ENCODE peak calls at places on chromosome 10, in six cellular contexts. S is type B pancreatic cell; U is Calu3; Z is CD4-positive, alpha-beta T cell; I is H9; E is gastrocnemius medialis. W is an unnamed sample.

GRCh38 chr10:119541459-119542356 is 811 bp downstream of the RGS10 start:
- DNase-seq in S (no peak), U (no peak), Z (peak; percentile 23), I (no peak), E (no peak), W (no peak)

GRCh38 chr10:79242620-79243152 is 104.6 kb upstream of the PPIF start:
- DNase-seq in S (peak; percentile 88), U (peak; percentile 57), Z (no peak), I (peak; percentile 62), E (no peak), W (peak; percentile 88)

GRCh38 chr10:61217851-61218565 is 235.2 kb downstream of the TMEM26 start:
- DNase-seq in S (no peak), U (no peak), Z (no peak), I (no peak), E (no peak), W (no peak)

GRCh38 chr10:129415261-129416135 is 51.5 kb upstream of the MGMT start:
- DNase-seq in S (peak; percentile 44), U (no peak), Z (no peak), I (no peak), E (no peak), W (peak; percentile 46)

GRCh38 chr10:80443531-80443974 is 10.6 kb upstream of the TSPAN14 start:
- DNase-seq in S (no peak), U (peak; percentile 35), Z (no peak), I (peak; percentile 43), E (no peak), W (no peak)

GRCh38 chr10:14712991-14713422 is 61.7 kb downstream of the FAM107B start:
- DNase-seq in S (no peak), U (peak; percentile 57), Z (no peak), I (no peak), E (no peak), W (no peak)

GRCh38 chr10:100978121-100978895 is 9.0 kb downstream of the MRPL43 start:
- DNase-seq in S (peak; percentile 51), U (no peak), Z (no peak), I (no peak), E (no peak), W (no peak)

GRCh38 chr10:86263907-86264306 is 102.7 kb downstream of the GRID1 start:
- DNase-seq in S (peak; percentile 16), U (no peak), Z (no peak), I (peak; percentile 12), E (no peak), W (no peak)

GRCh38 chr10:36725581-36726520 is 399.5 kb upstream of the ANKRD30A start:
- DNase-seq in S (no peak), U (no peak), Z (no peak), I (peak; percentile 86), E (peak; percentile 10), W (no peak)

GRCh38 chr10:43263551-43264323 is 3.1 kb downstream of the RASGEF1A start:
- DNase-seq in S (peak; percentile 66), U (peak; percentile 28), Z (no peak), I (peak; percentile 49), E (no peak), W (peak; percentile 81)
- TF ChIP-seq CTCF in S (peak; percentile 55), U (peak; percentile 43), Z (no peak), I (peak; percentile 55), E (no peak), W (peak; percentile 30)

GRCh38 chr10:123245264-123245663 is 91.1 kb downstream of the BUB3 start:
- DNase-seq in S (no peak), U (no peak), Z (no peak), I (no peak), E (no peak), W (no peak)
- TF ChIP-seq CTCF in S (peak; percentile 47), U (no peak), Z (no peak), I (peak; percentile 50), E (no peak), W (no peak)

DNA sequence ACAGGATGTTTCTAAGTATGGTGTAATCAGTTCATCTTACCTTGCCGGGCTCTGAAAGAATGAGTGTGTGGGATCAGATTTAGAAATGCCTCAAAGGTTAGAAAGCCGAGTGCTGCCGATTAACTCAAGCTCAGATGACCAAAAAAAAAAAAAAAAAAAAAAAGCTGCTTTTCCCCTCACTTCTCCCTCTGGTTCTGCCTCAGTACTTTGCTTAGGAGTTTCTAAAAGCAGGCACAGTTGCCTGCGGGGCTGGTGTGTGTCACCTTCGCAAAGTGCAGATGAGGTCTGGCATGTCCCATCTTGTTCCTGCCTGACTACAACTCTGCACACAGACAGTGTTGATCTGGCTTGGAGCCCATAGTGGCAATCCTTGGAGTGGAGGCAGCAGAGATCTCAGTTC is 47.0 kb downstream of the KIAA1217 start:
- DNase-seq in S (no peak), U (no peak), Z (no peak), I (no peak), E (peak; percentile 80), W (no peak)
- TF ChIP-seq CTCF in S (no peak), U (no peak), Z (no peak), I (no peak), E (no peak), W (no peak)

DNA sequence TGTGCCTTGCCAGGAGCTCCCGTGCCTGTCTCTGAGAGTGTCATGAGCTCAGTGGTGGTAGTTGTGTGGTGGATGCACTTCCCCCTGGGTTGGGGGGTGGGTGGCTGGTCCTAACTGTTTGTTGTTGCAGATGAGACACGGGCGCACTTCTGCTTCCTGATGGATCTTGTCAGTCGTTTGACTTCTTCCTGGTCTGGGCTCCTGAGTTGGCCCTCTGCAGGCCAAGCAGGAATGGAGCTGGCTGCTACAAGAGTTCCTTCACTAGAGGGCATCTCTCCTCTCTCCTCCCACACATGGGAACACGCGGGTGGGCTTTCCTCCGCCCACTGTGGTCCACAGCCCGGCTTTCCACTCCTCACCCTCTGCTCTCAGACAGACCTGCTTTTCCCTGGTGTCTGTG is 82.0 kb downstream of the BMS1 start:
- DNase-seq in S (no peak), U (peak; percentile 27), Z (no peak), I (peak; percentile 62), E (no peak), W (peak; percentile 68)
- TF ChIP-seq CTCF in S (peak; percentile 53), U (no peak), Z (no peak), I (peak; percentile 63), E (no peak), W (peak; percentile 46)

GRCh38 chr10:84552478-84552877 is 224.1 kb downstream of the CCSER2 start:
- DNase-seq in S (no peak), U (no peak), Z (no peak), I (peak; percentile 53), E (no peak), W (no peak)
- TF ChIP-seq CTCF in S (no peak), U (no peak), Z (no peak), I (peak; percentile 58), E (no peak), W (no peak)

GRCh38 chr10:84204610-84205009 is 10.3 kb downstream of the CDHR1 start:
- DNase-seq in S (no peak), U (no peak), Z (no peak), I (no peak), E (no peak), W (no peak)

GRCh38 chr10:84208023-84208422 is 13.7 kb downstream of the CDHR1 start:
- DNase-seq in S (no peak), U (no peak), Z (no peak), I (no peak), E (no peak), W (no peak)

GRCh38 chr10:84205049-84205852 is 10.9 kb downstream of the CDHR1 start:
- DNase-seq in S (no peak), U (peak; percentile 40), Z (peak; percentile 62), I (peak; percentile 69), E (no peak), W (no peak)

GRCh38 chr10:84204122-84204521 is 9.8 kb downstream of the CDHR1 start:
- DNase-seq in S (no peak), U (no peak), Z (no peak), I (peak; percentile 67), E (no peak), W (no peak)

DNA sequence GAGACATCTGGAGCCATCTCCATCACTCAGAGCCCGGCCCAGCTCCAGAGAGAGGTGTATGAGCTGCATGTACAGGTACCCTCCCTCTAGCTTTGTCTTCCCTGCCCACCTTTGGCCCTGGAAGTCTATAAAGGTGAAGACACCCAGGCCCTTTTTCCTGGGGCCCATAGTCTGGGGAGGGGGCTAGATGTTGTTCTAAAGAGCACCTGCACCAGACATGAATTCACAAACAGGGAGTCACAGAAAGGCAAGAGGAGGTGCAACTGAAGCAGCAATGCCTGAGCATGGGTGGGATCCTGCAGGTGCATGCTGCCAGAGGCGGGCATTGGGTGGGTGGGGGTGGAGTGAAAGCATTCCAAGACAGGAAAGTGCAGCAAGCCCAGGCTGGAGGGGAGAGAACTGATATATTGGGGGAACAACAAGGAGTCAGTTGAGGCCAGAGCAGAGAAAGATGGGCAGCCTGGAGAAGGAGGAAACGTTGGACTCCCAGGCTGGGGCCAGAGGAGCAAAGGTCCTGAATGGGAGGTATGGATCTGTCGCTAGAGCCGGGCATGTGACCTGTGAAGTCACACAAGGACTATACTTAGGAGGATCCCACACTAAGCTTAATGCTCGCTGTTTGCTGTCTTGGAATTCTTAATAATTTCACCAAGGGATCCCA is 11.6 kb downstream of the CDHR1 start:
- DNase-seq in S (no peak), U (no peak), Z (no peak), I (no peak), E (no peak), W (no peak)
- TF ChIP-seq CTCF in S (peak; percentile 43), U (no peak), Z (no peak), I (no peak), E (no peak), W (no peak)

DNA sequence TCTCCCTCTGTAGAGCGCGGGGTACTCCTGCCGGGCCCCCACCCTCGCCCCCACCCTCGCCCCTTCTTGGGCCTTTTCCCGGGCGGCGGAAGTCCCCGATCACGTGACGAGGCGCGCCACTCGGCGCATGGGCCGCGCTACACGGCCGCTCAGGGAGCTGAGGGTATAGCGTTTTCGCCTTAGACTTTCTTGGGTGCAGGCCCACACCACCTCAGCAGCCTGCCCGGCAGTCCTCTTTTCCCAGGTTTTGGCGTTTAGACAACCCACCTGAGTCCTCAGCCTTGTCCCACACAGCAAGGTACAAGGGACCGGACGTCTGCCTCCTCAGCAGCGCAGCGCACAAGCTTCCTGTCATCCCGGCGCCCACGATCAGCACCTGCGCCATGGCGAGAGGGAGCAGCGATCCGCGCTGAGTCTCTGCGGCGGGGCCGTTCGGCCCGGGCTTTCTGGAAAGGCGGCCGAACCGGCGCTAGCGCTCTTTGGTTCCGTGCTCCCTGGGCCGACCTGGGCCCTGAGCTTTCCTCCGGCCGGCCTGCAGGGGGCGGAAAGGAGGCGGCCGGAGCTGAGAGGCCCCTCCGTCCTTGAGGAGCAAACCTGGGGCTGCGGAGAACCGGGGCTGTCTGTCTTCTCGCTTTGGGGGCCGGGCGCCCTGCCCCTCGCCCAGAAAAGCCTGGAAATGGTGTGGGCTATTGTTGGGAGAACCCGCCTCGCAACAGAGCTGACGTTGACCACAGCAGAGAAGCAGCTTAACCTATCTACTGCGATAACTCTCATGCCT is at the start of gene RNLS:
- DNase-seq in S (peak; percentile 76), U (peak; percentile 62), Z (peak; percentile 52), I (peak; percentile 75), E (peak; percentile 7), W (peak; percentile 85)
- TF ChIP-seq CTCF in S (peak; percentile 83), U (peak; percentile 75), Z (peak; percentile 86), I (peak; percentile 92), E (peak; percentile 80), W (peak; percentile 78)

W was measured in osteocyte.